ENCODE peak calls at places on chromosomes 3 and 15, in four cellular contexts. M is transverse colon, C is pancreas, F is H9. L is an unnamed sample. For H3K9me3 and H3K4me1, the result is how much of the 10 kb centered on the place peaks cover.

GRCh38 chr3:33915796-33916589 is 117.6 kb downstream of the PDCD6IP start:
- DNase-seq in M (no peak), C (no peak), F (no peak), L (no peak)

GRCh38 chr3:71560665-71561064 is 22.9 kb downstream of the FOXP1 start:
- DNase-seq in M (no peak), C (no peak), F (no peak), L (no peak)

GRCh38 chr3:120909602-120909878 is 1.5 kb downstream of the STXBP5L start:
- DNase-seq in M (no peak), C (no peak), F (peak), L (peak)

GRCh38 chr3:10883478-10884234 is 67.6 kb downstream of the SLC6A11 start:
- DNase-seq in M (no peak), C (no peak), F (peak), L (no peak)

GRCh38 chr3:192915306-192915705 is 2.4 kb downstream of the MB21D2 start:
- DNase-seq in M (no peak), C (no peak), F (peak), L (no peak)

GRCh38 chr3:134315286-134316106 is 58.8 kb downstream of the AMOTL2 start:
- DNase-seq in M (peak), C (no peak), F (peak), L (no peak)

GRCh38 chr15:88204584-88204983 is 52.0 kb downstream of the NTRK3 start:
- DNase-seq in M (no peak), C (no peak), F (no peak), L (no peak)

GRCh38 chr3:13528217-13528801 is 20.6 kb upstream of the FBLN2 start:
- DNase-seq in M (no peak), C (no peak), F (peak), L (peak)

DNA sequence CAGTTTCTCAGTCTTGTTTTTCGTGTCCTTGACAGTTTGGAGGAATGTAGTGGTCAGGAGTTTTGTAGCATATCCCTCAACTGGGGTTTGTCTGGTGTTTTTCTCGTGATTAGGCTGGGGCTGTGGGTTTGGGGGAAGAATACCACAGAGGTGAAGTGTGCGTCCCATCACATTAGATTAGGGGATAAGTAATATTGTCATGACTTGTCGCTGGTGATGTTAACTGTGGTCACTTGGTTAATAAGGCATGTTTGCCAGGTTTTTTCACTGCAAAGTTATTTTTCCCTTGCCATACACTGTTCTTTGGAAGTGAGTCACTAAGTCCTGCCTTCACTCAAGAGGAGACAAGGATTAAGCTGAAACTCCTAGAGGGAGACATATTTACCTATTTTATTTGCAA is 39.1 kb downstream of the PAK2 start:
- DNase-seq in M (no peak), C (no peak), F (no peak), L (no peak)
- H3K9me3 ChIP-seq in M (under half), C (under half), F (under half), L (under half)

DNA sequence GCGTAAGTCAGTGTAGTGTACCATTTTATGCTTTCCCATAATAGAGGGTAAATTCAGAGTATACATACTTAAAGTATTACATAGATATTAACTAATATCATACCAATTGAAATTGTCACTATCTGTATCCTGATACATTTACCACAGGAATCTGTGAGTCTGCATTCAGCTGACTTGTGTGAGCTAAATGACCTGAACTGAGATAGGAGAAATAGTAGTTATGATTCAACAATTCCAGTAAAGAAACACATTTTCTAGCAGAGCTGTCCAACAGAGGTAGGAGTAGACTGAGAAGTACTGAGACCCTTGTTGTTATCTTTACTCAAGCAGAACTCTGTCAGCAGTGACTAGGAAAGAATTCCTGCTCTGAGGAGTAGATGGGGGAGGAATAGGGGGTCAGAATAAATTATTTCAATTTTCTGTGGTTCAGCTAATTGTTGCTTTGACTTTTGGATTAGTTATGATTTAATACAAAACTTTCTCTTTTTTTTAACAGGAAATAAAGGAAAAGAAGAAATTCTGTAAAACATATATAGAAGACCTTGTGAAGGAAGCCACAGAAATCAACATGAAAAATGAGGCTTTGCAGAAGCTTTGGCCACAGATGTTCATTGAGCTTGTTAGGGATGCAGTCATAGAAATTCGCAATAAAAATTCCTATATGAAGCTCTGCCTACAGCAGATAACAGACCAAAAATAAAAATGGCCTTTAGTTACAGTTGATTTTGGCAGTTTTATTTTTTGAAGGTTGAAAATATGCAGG is 66.2 kb upstream of the THSD4 start:
- DNase-seq in M (no peak), C (no peak), F (no peak), L (no peak)
- H3K27ac ChIP-seq in M (no peak), C (no peak), F (no peak), L (no peak)

GRCh38 chr3:150745832-150746231 is 17.1 kb downstream of the SIAH2 start:
- DNase-seq in M (no peak), C (no peak), F (no peak), L (no peak)

GRCh38 chr3:150746791-150747590 is 16.0 kb downstream of the SIAH2 start:
- DNase-seq in M (no peak), C (no peak), F (no peak), L (no peak)

GRCh38 chr3:150748648-150749047 is 14.3 kb downstream of the SIAH2 start:
- DNase-seq in M (no peak), C (no peak), F (no peak), L (no peak)

GRCh38 chr3:150749218-150749617 is 13.8 kb downstream of the SIAH2 start:
- DNase-seq in M (no peak), C (no peak), F (no peak), L (no peak)

DNA sequence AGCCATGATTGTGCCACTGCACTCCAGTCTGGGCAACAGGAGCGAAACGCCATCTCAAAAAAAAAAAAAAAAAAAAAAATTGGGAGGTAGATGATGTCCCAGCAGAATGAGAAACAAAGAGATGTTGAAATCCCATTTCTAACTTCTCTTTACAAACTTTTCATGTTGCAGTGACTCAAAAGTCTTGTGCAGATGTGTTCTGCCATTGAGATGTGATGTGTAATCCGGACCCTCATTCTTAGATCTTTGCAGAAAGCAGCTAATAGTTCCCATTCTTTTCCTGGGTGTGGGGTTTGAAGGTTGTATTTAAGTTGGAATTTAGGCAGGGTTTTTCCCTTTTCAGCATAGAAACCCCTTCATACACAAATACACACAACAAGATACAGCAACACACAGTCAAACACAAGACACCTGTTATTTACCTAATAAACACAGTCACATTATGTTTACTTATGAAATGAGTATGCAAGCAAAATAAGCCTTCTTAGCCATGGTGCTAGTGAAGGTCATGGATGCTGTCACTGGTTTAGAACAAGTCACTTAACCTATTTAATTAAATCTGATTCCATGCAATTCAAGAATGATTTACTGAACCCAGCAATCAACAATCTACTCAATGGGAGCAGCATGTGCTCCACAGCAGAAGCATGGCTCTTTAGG is 14.9 kb downstream of the SIAH2 start:
- DNase-seq in M (no peak), C (no peak), F (no peak), L (no peak)
- H3K4me1 ChIP-seq in M (half or more), C (half or more), F (under half), L (under half)

DNA sequence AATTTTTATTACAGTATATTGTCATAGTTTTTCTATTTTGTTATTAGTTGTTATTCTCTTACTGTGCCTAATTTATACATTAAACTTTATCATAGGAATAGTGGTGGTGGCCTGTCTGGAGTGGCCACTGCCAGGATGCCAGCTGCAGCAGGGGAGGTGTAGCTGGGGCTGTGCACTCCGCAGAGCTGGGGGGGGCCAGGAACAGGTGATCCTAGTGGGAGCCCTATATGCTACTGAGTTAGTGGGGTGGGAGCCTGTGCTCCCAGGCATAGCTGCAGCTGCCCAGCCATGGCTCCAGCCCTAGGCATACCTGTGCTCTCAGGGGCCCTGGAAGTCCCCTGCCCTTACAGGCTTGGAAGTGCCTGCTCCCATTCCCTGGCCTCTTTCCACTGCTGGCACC is 638.1 kb upstream of the KCNMB2 start:
- DNase-seq in M (no peak), C (no peak), F (no peak), L (no peak)
- H3K9me3 ChIP-seq in M (under half), C (under half), F (under half), L (under half)

GRCh38 chr3:129014793-129015345 is 13.8 kb downstream of the EFCC1 start:
- DNase-seq in M (no peak), C (no peak), F (no peak), L (no peak)
- H3K27ac ChIP-seq in M (peak), C (no peak), F (no peak), L (no peak)

GRCh38 chr15:67130166-67130565 is 64.8 kb downstream of the SMAD3 start:
- DNase-seq in M (no peak), C (no peak), F (no peak), L (no peak)

GRCh38 chr15:67133026-67133425 is 67.6 kb downstream of the SMAD3 start:
- DNase-seq in M (no peak), C (no peak), F (no peak), L (no peak)

GRCh38 chr15:67133738-67134576 is 68.6 kb downstream of the SMAD3 start:
- DNase-seq in M (peak), C (no peak), F (no peak), L (no peak)

GRCh38 chr15:67130673-67131601 is 65.5 kb downstream of the SMAD3 start:
- DNase-seq in M (no peak), C (no peak), F (no peak), L (no peak)

DNA sequence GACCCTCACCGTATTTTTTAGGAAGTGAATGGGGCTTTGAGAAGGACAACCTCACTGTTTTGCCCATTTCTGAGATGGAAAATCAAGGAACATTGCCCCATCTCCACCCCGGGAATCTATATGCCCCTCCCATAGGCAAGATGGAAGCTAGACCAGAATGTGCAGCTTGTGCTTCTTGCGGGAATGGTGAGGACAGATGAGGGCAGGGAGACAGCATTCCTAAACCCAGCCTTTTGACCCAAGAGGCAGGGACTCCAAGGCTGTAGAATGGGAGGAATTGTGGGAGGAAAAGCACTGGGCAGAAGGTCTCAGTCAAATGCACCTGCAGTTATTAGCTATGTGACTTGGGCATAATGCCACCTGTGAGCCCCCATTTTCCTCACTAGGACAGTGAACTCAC is 66.9 kb downstream of the SMAD3 start:
- DNase-seq in M (no peak), C (no peak), F (no peak), L (no peak)
- H3K4me1 ChIP-seq in M (under half), C (under half), F (under half), L (under half)